ENCODE peak calls at places on chromosomes 11 and 22, in four cellular contexts. B is epithelial cell of proximal tubule; K is stimulated activated CD8-positive, alpha-beta memory T cell treated with anti-CD3 and anti-CD28 coated beads, Interleukin-2, amount 100 ng/mL, for 48 hours; V is RCC 7860. I is an unnamed sample.

GRCh38 chr11:30488304-30488998 is 97.7 kb downstream of the MPPED2 start:
- DNase-seq in K (no peak), B (no peak), V (no peak), I (peak; percentile 51)

GRCh38 chr22:31139866-31140716 is at the start of gene PLA2G3:
- DNase-seq in V (no peak), B (no peak), K (no peak), I (no peak)

GRCh38 chr22:38350444-38351359 is 33.5 kb upstream of the CSNK1E start:
- DNase-seq in B (no peak), V (no peak), K (no peak), I (no peak)

GRCh38 chr11:67032830-67033555 is 10.1 kb downstream of the SYT12 start:
- DNase-seq in V (peak; percentile 86), B (peak; percentile 46), K (no peak), I (peak; percentile 44)

GRCh38 chr22:50162391-50162956 is 8.1 kb upstream of the PANX2 start:
- DNase-seq in V (no peak), B (no peak), K (no peak), I (no peak)

GRCh38 chr11:116078101-116078561 is 573.9 kb upstream of the CADM1 start:
- DNase-seq in V (peak; percentile 4), K (no peak), B (no peak), I (no peak)

GRCh38 chr22:22425366-22425765 is 83.2 kb downstream of the ZNF280B start:
- DNase-seq in V (no peak), B (no peak), K (no peak), I (no peak)

GRCh38 chr11:76234704-76235232 is 28.5 kb upstream of the WNT11 start:
- DNase-seq in V (no peak), K (peak; percentile 17), B (no peak), I (peak; percentile 30)

GRCh38 chr11:62061356-62062222 is 62.2 kb upstream of the INCENP start:
- DNase-seq in K (no peak), V (no peak), B (no peak), I (no peak)

GRCh38 chr11:34633640-34633989 is 12.7 kb downstream of the EHF start:
- DNase-seq in B (no peak), V (no peak), K (no peak), I (no peak)

GRCh38 chr11:29159552-29160465 is 857.0 kb downstream of the KCNA4 start:
- DNase-seq in K (no peak), B (no peak), V (peak; percentile 57), I (peak; percentile 35)

GRCh38 chr22:47872761-47873535 is 1110.5 kb downstream of the TBC1D22A start:
- DNase-seq in K (no peak), V (no peak), B (no peak), I (no peak)

GRCh38 chr11:70913715-70914231 is 338.6 kb downstream of the SHANK2 start:
- DNase-seq in V (no peak), B (no peak), K (no peak), I (no peak)

GRCh38 chr22:30453731-30454510 is 17.9 kb downstream of the SEC14L3 start:
- DNase-seq in V (no peak), B (no peak), K (no peak), I (no peak)

GRCh38 chr22:31488988-31489617 is 539 bp downstream of the EIF4ENIF1 start:
- DNase-seq in K (peak; percentile 36), V (no peak), B (no peak), I (no peak)

I was measured in AG09319.